ENCODE peak calls at places on chromosomes 12 and 14, in four cellular contexts. S is activated naive CD4-positive, alpha-beta T cell treated with anti-CD3 and anti-CD28 coated beads, Interleukin-2, amount 50 U/mL, for 72 hours; Q is left colon; A is psoas muscle. E is an unnamed sample.

GRCh38 chr14:65478596-65478995 is 66.1 kb downstream of the FUT8 start:
- DNase-seq in S (no peak), Q (no peak), A (no peak), E (no peak)

GRCh38 chr12:51773145-51773869 is 75.2 kb downstream of the FIGNL2 start:
- DNase-seq in S (no peak), Q (no peak), A (no peak), E (no peak)

GRCh38 chr14:96914729-96915128 is 117.5 kb downstream of the VRK1 start:
- DNase-seq in S (no peak), Q (no peak), A (no peak), E (no peak)

GRCh38 chr12:42482086-42482819 is 107.3 kb downstream of the PRICKLE1 start:
- DNase-seq in S (no peak), Q (peak), A (peak), E (no peak)

GRCh38 chr12:95733156-95733825 is 57.3 kb downstream of the NTN4 start:
- DNase-seq in S (no peak), Q (no peak), A (no peak), E (peak)

GRCh38 chr14:78327426-78328210 is 157.4 kb downstream of the NRXN3 start:
- DNase-seq in S (no peak), Q (no peak), A (no peak), E (no peak)

GRCh38 chr12:57586128-57586527 is 4.9 kb upstream of the PIP4K2C start:
- DNase-seq in S (no peak), Q (no peak), A (no peak), E (no peak)

GRCh38 chr12:105352940-105353635 is 22.6 kb downstream of the C12orf75 start:
- DNase-seq in S (no peak), Q (no peak), A (peak), E (no peak)

GRCh38 chr12:114938487-114939210 is 254.7 kb upstream of the TBX3 start:
- DNase-seq in S (no peak), Q (no peak), A (no peak), E (no peak)

GRCh38 chr12:75658826-75659823 is 147.7 kb upstream of the KRR1 start:
- DNase-seq in S (no peak), Q (no peak), A (no peak), E (no peak)

GRCh38 chr12:123024819-123025391 is 44.4 kb downstream of the ARL6IP4 start:
- DNase-seq in S (no peak), Q (no peak), A (no peak), E (no peak)

GRCh38 chr14:61585598-61586538 is 109.4 kb upstream of the HIF1A start:
- DNase-seq in S (no peak), Q (peak), A (peak), E (peak)

GRCh38 chr12:32617549-32617948 is 61.6 kb upstream of the DNM1L start:
- DNase-seq in S (no peak), Q (no peak), A (no peak), E (no peak)

GRCh38 chr12:10385181-10385613 is 4.6 kb downstream of the KLRK1 start:
- DNase-seq in S (no peak), Q (no peak), A (no peak), E (no peak)

GRCh38 chr12:123037791-123038190 is 57.3 kb downstream of the ARL6IP4 start:
- DNase-seq in S (no peak), Q (no peak), A (no peak), E (no peak)

GRCh38 chr12:13228579-13228978 is 32.1 kb downstream of the EMP1 start:
- DNase-seq in S (no peak), Q (no peak), A (no peak), E (no peak)

GRCh38 chr12:31790759-31791158 is 61.9 kb upstream of the AMN1 start:
- DNase-seq in S (no peak), Q (no peak), A (no peak), E (no peak)

GRCh38 chr14:75861161-75861621 is 120.6 kb downstream of the TGFB3 start:
- DNase-seq in S (no peak), Q (no peak), A (no peak), E (no peak)

GRCh38 chr14:92487513-92488133 is 26.0 kb upstream of the RIN3 start:
- DNase-seq in S (no peak), Q (no peak), A (no peak), E (peak)

GRCh38 chr12:52946797-52947547 is 1.9 kb upstream of the KRT18 start:
- DNase-seq in S (no peak), Q (no peak), A (no peak), E (no peak)

GRCh38 chr12:104060791-104061190 is 3.5 kb upstream of the HCFC2 start:
- DNase-seq in S (no peak), Q (no peak), A (no peak), E (no peak)

GRCh38 chr14:105938055-105938863 is 411.9 kb downstream of the TMEM121 start:
- DNase-seq in S (no peak), Q (no peak), A (no peak), E (peak)

GRCh38 chr14:89310211-89310610 is 106.8 kb downstream of the FOXN3 start:
- DNase-seq in S (no peak), Q (no peak), A (no peak), E (no peak)

GRCh38 chr14:75128596-75128990 is 1.7 kb upstream of the NEK9 start:
- DNase-seq in S (no peak), Q (no peak), A (no peak), E (no peak)

GRCh38 chr14:49924852-49925251 is 32.0 kb downstream of the ARF6 start:
- DNase-seq in S (no peak), Q (no peak), A (no peak), E (peak)

GRCh38 chr12:66804555-66804954 is 125.7 kb upstream of the GRIP1 start:
- DNase-seq in S (no peak), Q (no peak), A (no peak), E (no peak)

GRCh38 chr14:90447720-90448497 is 51.1 kb downstream of the CALM1 start:
- DNase-seq in S (no peak), Q (no peak), A (no peak), E (no peak)

GRCh38 chr12:113359939-113360748 is 1.8 kb downstream of the PLBD2 start:
- DNase-seq in S (no peak), Q (peak), A (peak), E (peak)

GRCh38 chr12:53798575-53798974 is 46.8 kb upstream of the CISTR start:
- DNase-seq in S (no peak), Q (no peak), A (no peak), E (no peak)

GRCh38 chr12:6946033-6946919 is 2.5 kb downstream of the C12orf57 start:
- DNase-seq in S (peak), Q (peak), A (peak), E (peak)

GRCh38 chr12:6684609-6685008 is 4.6 kb downstream of the ZNF384 start:
- DNase-seq in S (no peak), Q (no peak), A (no peak), E (peak)

GRCh38 chr12:30882706-30883105 is 43.8 kb upstream of the TSPAN11 start:
- DNase-seq in S (no peak), Q (no peak), A (no peak), E (no peak)

GRCh38 chr12:68359669-68360068 is 27.5 kb upstream of the MDM1 start:
- DNase-seq in S (no peak), Q (no peak), A (no peak), E (no peak)

GRCh38 chr14:38716871-38717270 is 386.2 kb downstream of the SEC23A start:
- DNase-seq in S (no peak), Q (no peak), A (no peak), E (no peak)

GRCh38 chr12:34406228-34406995 is 384.1 kb downstream of the ALG10 start:
- DNase-seq in S (peak), Q (peak), A (peak), E (peak)

GRCh38 chr12:52878507-52879393 is 26.1 kb downstream of the KRT8 start:
- DNase-seq in S (no peak), Q (no peak), A (no peak), E (no peak)

GRCh38 chr12:59010948-59011347 is 90.6 kb upstream of the LRIG3 start:
- DNase-seq in S (no peak), Q (no peak), A (no peak), E (no peak)

GRCh38 chr12:23098110-23099049 is 473.4 kb downstream of the ETNK1 start:
- DNase-seq in S (no peak), Q (no peak), A (no peak), E (no peak)

E was measured in colonic mucosa.